ENCODE peak calls at places on chromosomes 3 and 15, in nine cellular contexts. K, T, N, P, I, E, Q, X and M are unnamed samples.
A peak's percentile ranks its signal among the peaks of the same experiment; 100 is the strongest.

GRCh38 chr3:50192689-50193141 is 1.3 kb downstream of the GNAT1 start:
- DNase-seq in K (peak; percentile 92), T (peak; percentile 74), N (peak; percentile 78), P (peak; percentile 64), I (peak; percentile 46), E (peak; percentile 69), Q (peak; percentile 86), X (peak; percentile 36), M (peak; percentile 64)

GRCh38 chr3:182485306-182485705 is 308.0 kb upstream of the ATP11B start:
- DNase-seq in K (no peak), T (no peak), N (no peak), P (no peak), I (no peak), E (no peak), Q (no peak), X (no peak), M (no peak)

GRCh38 chr15:57060799-57061198 is 142.4 kb downstream of the TCF12 start:
- DNase-seq in K (no peak), T (no peak), N (no peak), P (peak; percentile 52), I (no peak), E (no peak), Q (no peak), X (no peak), M (no peak)

GRCh38 chr15:71806452-71806931 is 3.9 kb upstream of the NR2E3 start:
- DNase-seq in K (no peak), T (no peak), N (no peak), P (peak; percentile 74), I (no peak), E (no peak), Q (no peak), X (no peak), M (no peak)

GRCh38 chr15:58724471-58724870 is 25.0 kb downstream of the ADAM10 start:
- DNase-seq in K (peak; percentile 63), T (no peak), N (no peak), P (peak; percentile 17), I (peak; percentile 53), E (no peak), Q (no peak), X (peak; percentile 2), M (no peak)

GRCh38 chr15:35078221-35078915 is 6.7 kb downstream of the NANOGP8 start:
- DNase-seq in K (peak; percentile 81), T (no peak), N (no peak), P (peak; percentile 79), I (peak; percentile 57), E (peak; percentile 48), Q (peak; percentile 31), X (peak; percentile 35), M (peak; percentile 70)

GRCh38 chr15:80247320-80247719 is 4.7 kb downstream of the CTXND1 start:
- DNase-seq in K (no peak), T (no peak), N (no peak), P (no peak), I (no peak), E (no peak), Q (no peak), X (no peak), M (no peak)

GRCh38 chr3:87595798-87596197 is 319.4 kb upstream of the POU1F1 start:
- DNase-seq in K (no peak), T (no peak), N (no peak), P (no peak), I (no peak), E (no peak), Q (no peak), X (no peak), M (no peak)

GRCh38 chr3:188174309-188175044 is 20.5 kb downstream of the LPP start:
- DNase-seq in K (no peak), T (no peak), N (no peak), P (no peak), I (peak; percentile 65), E (peak; percentile 12), Q (no peak), X (peak; percentile 77), M (no peak)

GRCh38 chr15:33150993-33151392 is 43.5 kb downstream of the FMN1 start:
- DNase-seq in K (no peak), T (no peak), N (no peak), P (no peak), I (no peak), E (no peak), Q (no peak), X (no peak), M (no peak)

GRCh38 chr15:95872366-95872771 is 458.1 kb upstream of the NR2F2 start:
- DNase-seq in K (no peak), T (no peak), N (no peak), P (peak; percentile 64), I (no peak), E (no peak), Q (no peak), X (no peak), M (no peak)

GRCh38 chr3:39934696-39935095 is 125.3 kb downstream of the MYRIP start:
- DNase-seq in K (no peak), T (no peak), N (no peak), P (no peak), I (peak; percentile 34), E (no peak), Q (no peak), X (no peak), M (no peak)

GRCh38 chr3:15903164-15903563 is 105.4 kb upstream of the ANKRD28 start:
- DNase-seq in K (no peak), T (no peak), N (peak; percentile 51), P (no peak), I (no peak), E (peak; percentile 61), Q (no peak), X (no peak), M (no peak)

GRCh38 chr3:134105876-134106556 is 76.3 kb upstream of the SLCO2A1 start:
- DNase-seq in K (no peak), T (no peak), N (no peak), P (no peak), I (no peak), E (no peak), Q (no peak), X (no peak), M (no peak)

GRCh38 chr3:128322030-128323022 is 144.4 kb downstream of the DNAJB8 start:
- DNase-seq in K (peak; percentile 32), T (peak; percentile 42), N (peak; percentile 79), P (peak; percentile 70), I (no peak), E (no peak), Q (peak; percentile 71), X (no peak), M (peak; percentile 11)

GRCh38 chr3:60395173-60395762 is 856.0 kb downstream of the FHIT start:
- DNase-seq in K (no peak), T (no peak), N (no peak), P (no peak), I (no peak), E (no peak), Q (no peak), X (no peak), M (no peak)

GRCh38 chr15:55599384-55599783 is 11.2 kb upstream of the PYGO1 start:
- DNase-seq in K (no peak), T (no peak), N (no peak), P (no peak), I (no peak), E (no peak), Q (no peak), X (no peak), M (no peak)

GRCh38 chr3:124995460-124995994 is 60.3 kb downstream of the HEG1 start:
- DNase-seq in K (peak; percentile 77), T (peak; percentile 39), N (peak; percentile 59), P (peak; percentile 61), I (peak; percentile 28), E (peak; percentile 43), Q (peak; percentile 64), X (peak; percentile 24), M (peak; percentile 79)

GRCh38 chr15:90099072-90099867 is 3.0 kb downstream of the IDH2 start:
- DNase-seq in K (peak; percentile 62), T (no peak), N (no peak), P (no peak), I (no peak), E (no peak), Q (peak; percentile 73), X (no peak), M (peak; percentile 91)

GRCh38 chr3:101857279-101857678 is 8.0 kb downstream of the NFKBIZ start:
- DNase-seq in K (no peak), T (no peak), N (no peak), P (peak; percentile 9), I (no peak), E (no peak), Q (no peak), X (no peak), M (no peak)

GRCh38 chr3:112623717-112624116 is 17.2 kb downstream of the CCDC80 start:
- DNase-seq in K (no peak), T (no peak), N (no peak), P (no peak), I (no peak), E (no peak), Q (no peak), X (no peak), M (no peak)

GRCh38 chr3:126654571-126655393 is at the start of gene TXNRD3:
- DNase-seq in K (peak; percentile 68), T (peak; percentile 86), N (peak; percentile 92), P (peak; percentile 78), I (peak; percentile 78), E (peak; percentile 74), Q (peak; percentile 77), X (peak; percentile 82), M (peak; percentile 82)

GRCh38 chr3:121473001-121473400 is 72.8 kb downstream of the POLQ start:
- DNase-seq in K (no peak), T (no peak), N (no peak), P (no peak), I (no peak), E (no peak), Q (no peak), X (no peak), M (no peak)

GRCh38 chr3:143895805-143896204 is 47.5 kb upstream of the SLC9A9 start:
- DNase-seq in K (no peak), T (no peak), N (no peak), P (peak; percentile 43), I (no peak), E (no peak), Q (no peak), X (peak; percentile 3), M (peak; percentile 36)

GRCh38 chr3:68447885-68448284 is 484.5 kb downstream of the TAFA4 start:
- DNase-seq in K (no peak), T (no peak), N (no peak), P (no peak), I (no peak), E (no peak), Q (no peak), X (no peak), M (no peak)

GRCh38 chr3:141686477-141687280 is 51.4 kb upstream of the RNF7 start:
- DNase-seq in K (no peak), T (peak; percentile 70), N (peak; percentile 74), P (peak; percentile 75), I (peak; percentile 6), E (peak; percentile 62), Q (peak; percentile 11), X (no peak), M (no peak)

GRCh38 chr15:81752149-81752942 is 293.5 kb downstream of the MEX3B start:
- DNase-seq in K (no peak), T (peak; percentile 34), N (peak; percentile 71), P (peak; percentile 76), I (peak; percentile 100), E (peak; percentile 40), Q (no peak), X (peak; percentile 91), M (peak; percentile 89)

GRCh38 chr15:85615930-85616329 is 178.8 kb downstream of the KLHL25 start:
- DNase-seq in K (peak; percentile 46), T (no peak), N (no peak), P (peak; percentile 71), I (no peak), E (no peak), Q (peak; percentile 9), X (no peak), M (peak; percentile 56)

GRCh38 chr3:123571264-123571972 is 13.4 kb downstream of the HACD2 start:
- DNase-seq in K (no peak), T (no peak), N (no peak), P (no peak), I (no peak), E (no peak), Q (no peak), X (no peak), M (no peak)

GRCh38 chr3:9349321-9350117 is 13.3 kb upstream of the THUMPD3 start:
- DNase-seq in K (no peak), T (no peak), N (no peak), P (peak; percentile 48), I (no peak), E (no peak), Q (no peak), X (no peak), M (no peak)